ENCODE peak calls at places on chromosomes 11 and 22, in ten cellular contexts. K is NCI-H524; S is WERI-Rb-1; M is neuronal stem cell; G is left colon; D is kidney epithelial cell; J is progenitor cell of endocrine pancreas; W is effector CD4-positive, alpha-beta T cell; Z is islet precursor cell; X is A549. T is an unnamed sample.

GRCh38 chr11:115498354-115498753 is 5.9 kb downstream of the CADM1 start:
- DNase-seq in K (no peak), S (no peak), M (no peak), G (no peak), D (no peak), J (no peak), W (no peak), Z (no peak), X (no peak), T (no peak)

GRCh38 chr11:72227316-72228228 is 3.0 kb downstream of the INPPL1 start:
- DNase-seq in K (no peak), S (peak), M (no peak), G (no peak), D (no peak), J (no peak), W (no peak), Z (peak), X (no peak), T (no peak)

GRCh38 chr11:125070699-125071254 is 7.7 kb downstream of the SLC37A2 start:
- DNase-seq in K (no peak), S (no peak), M (no peak), G (peak), D (no peak), J (no peak), W (no peak), Z (peak), X (no peak), T (peak)

GRCh38 chr11:45665206-45665932 is at the start of gene CHST1:
- DNase-seq in K (peak), S (peak), M (no peak), G (no peak), D (no peak), J (peak), W (no peak), Z (peak), X (no peak), T (peak)

GRCh38 chr22:38435010-38435409 is 20.0 kb downstream of the KCNJ4 start:
- DNase-seq in K (no peak), S (no peak), M (no peak), G (no peak), D (no peak), J (no peak), W (no peak), Z (no peak), X (no peak), T (no peak)

GRCh38 chr22:41264408-41264941 is 21.5 kb downstream of the RANGAP1 start:
- DNase-seq in K (no peak), S (no peak), M (no peak), G (no peak), D (no peak), J (no peak), W (no peak), Z (no peak), X (no peak), T (no peak)

GRCh38 chr22:35805466-35805865 is 87.8 kb downstream of the APOL5 start:
- DNase-seq in K (no peak), S (no peak), M (no peak), G (no peak), D (no peak), J (no peak), W (no peak), Z (no peak), X (no peak), T (no peak)

GRCh38 chr22:37218771-37219411 is 6.6 kb upstream of the SSTR3 start:
- DNase-seq in K (no peak), S (no peak), M (no peak), G (no peak), D (no peak), J (no peak), W (peak), Z (no peak), X (no peak), T (no peak)

GRCh38 chr11:95081412-95081811 is 8.2 kb upstream of the ENDOD1 start:
- DNase-seq in K (no peak), S (no peak), M (no peak), G (no peak), D (no peak), J (no peak), W (no peak), Z (peak), X (no peak), T (no peak)

GRCh38 chr11:3867209-3868071 is 12.0 kb downstream of the STIM1 start:
- DNase-seq in K (no peak), S (no peak), M (no peak), G (no peak), D (no peak), J (no peak), W (no peak), Z (peak), X (no peak), T (no peak)

GRCh38 chr11:61764606-61765260 is 12.3 kb downstream of the MYRF start:
- DNase-seq in K (no peak), S (peak), M (no peak), G (no peak), D (no peak), J (no peak), W (no peak), Z (no peak), X (no peak), T (no peak)